ENCODE peak calls at places on chromosome 18, in five cellular contexts. N is IMR-90, L is fibroblast of lung, X is NCI-H748 treated with DMSO at 0.1 percent for 48 hours, S is H4. Q is an unnamed sample.

GRCh38 chr18:79513381-79514081 is 117.8 kb downstream of the NFATC1 start:
- DNase-seq in X (no peak), N (no peak), L (no peak), S (no peak), Q (no peak)

GRCh38 chr18:23824704-23825103 is 135.5 kb downstream of the LAMA3 start:
- DNase-seq in L (peak; percentile 65), X (no peak), S (no peak), N (peak; percentile 30), Q (no peak)

GRCh38 chr18:73232933-73233332 is 365.1 kb upstream of the NETO1 start:
- DNase-seq in X (no peak), S (no peak), L (peak; percentile 3), N (no peak), Q (no peak)

GRCh38 chr18:52766002-52766540 is 426.1 kb downstream of the DCC start:
- DNase-seq in X (no peak), L (no peak), N (no peak), S (no peak), Q (no peak)

GRCh38 chr18:52216104-52216503 is 123.9 kb upstream of the DCC start:
- DNase-seq in S (no peak), N (no peak), X (no peak), L (no peak), Q (no peak)

GRCh38 chr18:9928646-9929259 is 14.9 kb downstream of the VAPA start:
- DNase-seq in N (no peak), X (no peak), L (no peak), S (no peak), Q (no peak)

GRCh38 chr18:8029061-8029460 is 461.9 kb downstream of the PTPRM start:
- DNase-seq in X (no peak), N (no peak), S (no peak), L (no peak), Q (no peak)

GRCh38 chr18:23872701-23873550 is 141.6 kb upstream of the TTC39C start:
- DNase-seq in X (no peak), L (no peak), S (no peak), N (no peak), Q (peak; percentile 71)

GRCh38 chr18:72762505-72763122 is 105.2 kb downstream of the NETO1 start:
- DNase-seq in N (peak; percentile 69), X (peak; percentile 80), L (peak; percentile 46), S (peak; percentile 73), Q (no peak)

GRCh38 chr18:33802955-33803354 is 224.9 kb downstream of the ASXL3 start:
- DNase-seq in X (peak; percentile 98), N (no peak), S (no peak), L (no peak), Q (no peak)

GRCh38 chr18:3248062-3248669 is 565 bp downstream of the MYL12A start:
- DNase-seq in L (peak; percentile 53), N (peak; percentile 59), X (peak; percentile 30), S (no peak), Q (peak; percentile 33)

GRCh38 chr18:26548144-26549102 is at the start of gene KCTD1:
- DNase-seq in N (peak; percentile 84), X (peak; percentile 80), L (peak; percentile 87), S (peak; percentile 82), Q (peak; percentile 56)

GRCh38 chr18:48667276-48668254 is 128.7 kb downstream of the CTIF start:
- DNase-seq in X (peak; percentile 17), N (peak; percentile 49), L (peak; percentile 43), S (no peak), Q (no peak)

GRCh38 chr18:68489018-68489792 is 225.7 kb downstream of the TMX3 start:
- DNase-seq in X (no peak), N (no peak), L (no peak), S (no peak), Q (no peak)

GRCh38 chr18:39389800-39390379 is 1824.3 kb upstream of the CELF4 start:
- DNase-seq in S (peak; percentile 19), X (no peak), N (no peak), L (no peak), Q (no peak)

GRCh38 chr18:38611036-38611964 is 1045.7 kb upstream of the CELF4 start:
- DNase-seq in S (no peak), L (no peak), X (no peak), N (no peak), Q (no peak)